ENCODE peak calls at places on chromosomes 7 and 10, in seven cellular contexts. One of them, this sample, is unnamed. For H3K4me1, the result is how much of the 10 kb centered on the place peaks cover.

GRCh38 chr7:123439186-123439585 is 95.2 kb downstream of the IQUB start:
- DNase-seq in GM12878: no peak
- DNase-seq in Panc1: no peak
- DNase-seq in vagina: no peak
- DNase-seq in spleen: no peak
- DNase-seq in sigmoid colon: no peak
- DNase-seq in SK-N-SH: no peak
- DNase-seq in this sample: no peak

GRCh38 chr7:107660381-107661080 is at the start of gene SLC26A4:
- DNase-seq in SK-N-SH: peak
- DNase-seq in spleen: peak
- DNase-seq in Panc1: no peak
- DNase-seq in GM12878: no peak
- DNase-seq in vagina: no peak
- DNase-seq in sigmoid colon: no peak
- DNase-seq in this sample: no peak

GRCh38 chr10:97915761-97916160 is 66.1 kb downstream of the GOLGA7B start:
- DNase-seq in spleen: no peak
- DNase-seq in SK-N-SH: no peak
- DNase-seq in vagina: no peak
- DNase-seq in sigmoid colon: no peak
- DNase-seq in Panc1: no peak
- DNase-seq in GM12878: no peak
- DNase-seq in this sample: no peak

GRCh38 chr7:34165927-34166550 is 260.7 kb downstream of the BMPER start:
- DNase-seq in vagina: no peak
- DNase-seq in GM12878: no peak
- DNase-seq in Panc1: no peak
- DNase-seq in SK-N-SH: peak
- DNase-seq in spleen: no peak
- DNase-seq in sigmoid colon: no peak
- DNase-seq in this sample: no peak

GRCh38 chr7:44104880-44105771 is 981 bp downstream of the AEBP1 start:
- DNase-seq in SK-N-SH: peak
- DNase-seq in spleen: peak
- DNase-seq in sigmoid colon: peak
- DNase-seq in vagina: no peak
- DNase-seq in Panc1: no peak
- DNase-seq in GM12878: no peak
- DNase-seq in this sample: no peak

GRCh38 chr7:132420527-132420926 is 155.7 kb downstream of the PLXNA4 start:
- DNase-seq in sigmoid colon: no peak
- DNase-seq in Panc1: no peak
- DNase-seq in SK-N-SH: no peak
- DNase-seq in spleen: no peak
- DNase-seq in GM12878: no peak
- DNase-seq in vagina: no peak
- DNase-seq in this sample: no peak

GRCh38 chr10:79102056-79102874 is 33.5 kb downstream of the ZMIZ1 start:
- DNase-seq in vagina: no peak
- DNase-seq in Panc1: no peak
- DNase-seq in GM12878: no peak
- DNase-seq in sigmoid colon: peak
- DNase-seq in SK-N-SH: peak
- DNase-seq in spleen: peak
- DNase-seq in this sample: peak

GRCh38 chr10:83585686-83586085 is 553.6 kb upstream of the GHITM start:
- DNase-seq in spleen: no peak
- DNase-seq in Panc1: no peak
- DNase-seq in vagina: no peak
- DNase-seq in SK-N-SH: no peak
- DNase-seq in sigmoid colon: no peak
- DNase-seq in GM12878: no peak
- DNase-seq in this sample: no peak

GRCh38 chr7:112180223-112180622 is 26.0 kb downstream of the DOCK4 start:
- DNase-seq in GM12878: no peak
- DNase-seq in vagina: no peak
- DNase-seq in sigmoid colon: no peak
- DNase-seq in SK-N-SH: no peak
- DNase-seq in spleen: no peak
- DNase-seq in Panc1: no peak
- DNase-seq in this sample: no peak

GRCh38 chr10:58544135-58544534 is 31.5 kb downstream of the BICC1 start:
- DNase-seq in vagina: no peak
- DNase-seq in SK-N-SH: no peak
- DNase-seq in spleen: no peak
- DNase-seq in GM12878: no peak
- DNase-seq in sigmoid colon: no peak
- DNase-seq in Panc1: no peak
- DNase-seq in this sample: no peak

GRCh38 chr7:129740574-129740973 is 129.1 kb downstream of the NRF1 start:
- DNase-seq in sigmoid colon: no peak
- DNase-seq in spleen: no peak
- DNase-seq in SK-N-SH: no peak
- DNase-seq in vagina: no peak
- DNase-seq in GM12878: no peak
- DNase-seq in Panc1: no peak
- DNase-seq in this sample: no peak

GRCh38 chr10:92834981-92835380 is 13.3 kb upstream of the EXOC6 start:
- DNase-seq in spleen: no peak
- DNase-seq in Panc1: no peak
- DNase-seq in SK-N-SH: no peak
- DNase-seq in sigmoid colon: no peak
- DNase-seq in GM12878: no peak
- DNase-seq in vagina: no peak
- DNase-seq in this sample: no peak

GRCh38 chr10:49361735-49362568 is 33.9 kb downstream of the DRGX start:
- DNase-seq in GM12878: no peak
- DNase-seq in spleen: no peak
- DNase-seq in sigmoid colon: peak
- DNase-seq in Panc1: no peak
- DNase-seq in vagina: peak
- DNase-seq in SK-N-SH: no peak
- DNase-seq in this sample: no peak

GRCh38 chr10:17006631-17007161 is 122.9 kb downstream of the CUBN start:
- DNase-seq in vagina: no peak
- DNase-seq in Panc1: no peak
- DNase-seq in spleen: no peak
- DNase-seq in sigmoid colon: no peak
- DNase-seq in GM12878: no peak
- DNase-seq in SK-N-SH: no peak
- DNase-seq in this sample: no peak

GRCh38 chr7:65475734-65476319 is 102.2 kb downstream of the ZNF92 start:
- DNase-seq in spleen: peak
- DNase-seq in sigmoid colon: no peak
- DNase-seq in vagina: no peak
- DNase-seq in SK-N-SH: no peak
- DNase-seq in GM12878: peak
- DNase-seq in Panc1: no peak
- DNase-seq in this sample: peak

GRCh38 chr10:98778277-98778759 is 331.6 kb upstream of the HPS1 start:
- DNase-seq in sigmoid colon: no peak
- DNase-seq in SK-N-SH: no peak
- DNase-seq in GM12878: no peak
- DNase-seq in spleen: no peak
- DNase-seq in Panc1: no peak
- DNase-seq in vagina: no peak
- DNase-seq in this sample: no peak

DNA sequence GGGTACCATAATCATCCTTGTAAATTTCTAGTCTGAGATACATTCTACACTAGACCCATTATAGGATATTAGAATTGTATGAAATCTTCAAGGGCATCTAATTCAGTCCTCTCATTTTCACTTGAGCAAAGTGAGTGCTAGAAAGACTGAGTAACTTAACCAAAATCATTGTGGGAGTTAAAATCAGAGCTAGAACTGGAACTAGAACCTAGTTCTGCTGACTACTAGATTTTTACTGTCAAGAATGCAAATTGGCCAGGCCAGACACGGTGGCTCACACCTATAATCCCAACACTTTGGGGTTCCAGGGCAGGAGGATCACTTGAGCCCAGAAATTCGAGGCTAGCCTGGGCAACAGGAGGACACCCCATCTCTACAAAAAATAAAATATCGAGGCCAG is 53.9 kb downstream of the ADD3 start:
- DNase-seq in Panc1: no peak
- DNase-seq in SK-N-SH: no peak
- DNase-seq in sigmoid colon: no peak
- DNase-seq in spleen: no peak
- DNase-seq in vagina: no peak
- DNase-seq in GM12878: no peak
- DNase-seq in this sample: no peak
- H3K4me1 ChIP-seq in Panc1: under half
- H3K4me1 ChIP-seq in SK-N-SH: under half
- H3K4me1 ChIP-seq in sigmoid colon: under half
- H3K4me1 ChIP-seq in spleen: half or more
- H3K4me1 ChIP-seq in vagina: half or more
- H3K4me1 ChIP-seq in GM12878: under half
- H3K4me1 ChIP-seq in this sample: under half

DNA sequence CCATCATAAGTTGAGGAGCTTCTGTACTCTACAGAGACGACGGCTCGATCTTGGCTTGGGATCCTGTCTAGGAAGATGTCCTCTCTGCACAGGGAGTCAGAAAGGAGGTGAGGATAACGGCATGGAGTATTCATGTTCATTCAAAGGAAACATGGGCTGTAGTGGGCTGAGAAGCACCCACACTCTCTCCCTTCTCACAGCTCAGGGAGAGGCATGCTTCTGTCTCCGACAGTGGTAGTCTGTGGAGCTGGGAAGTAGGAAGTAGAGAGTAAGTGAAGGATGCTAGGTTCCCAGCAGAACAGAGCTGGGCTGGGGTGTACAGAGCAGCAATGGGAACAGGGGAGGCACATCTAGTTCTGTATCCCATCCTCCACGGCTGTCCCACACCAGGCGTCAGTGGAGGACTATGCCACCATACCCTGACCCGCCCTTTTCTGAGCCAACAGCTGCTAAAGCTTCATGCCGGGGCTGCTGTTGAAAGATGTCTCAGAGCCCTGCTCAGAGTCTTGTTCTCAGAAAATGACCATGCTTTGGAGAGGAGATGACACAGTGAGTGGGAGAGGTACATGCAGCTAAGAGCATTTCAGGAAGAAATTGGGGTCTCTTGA is 138.4 kb downstream of the CHN2 start:
- DNase-seq in SK-N-SH: no peak
- DNase-seq in vagina: no peak
- DNase-seq in GM12878: no peak
- DNase-seq in spleen: no peak
- DNase-seq in sigmoid colon: no peak
- DNase-seq in Panc1: no peak
- DNase-seq in this sample: no peak
- TF ChIP-seq POLR2AphosphoS5 in SK-N-SH: no peak
- TF ChIP-seq POLR2AphosphoS5 in vagina: no peak
- TF ChIP-seq POLR2AphosphoS5 in GM12878: no peak
- TF ChIP-seq POLR2AphosphoS5 in spleen: no peak
- TF ChIP-seq POLR2AphosphoS5 in sigmoid colon: no peak
- TF ChIP-seq POLR2AphosphoS5 in Panc1: no peak
- TF ChIP-seq POLR2AphosphoS5 in this sample: no peak

DNA sequence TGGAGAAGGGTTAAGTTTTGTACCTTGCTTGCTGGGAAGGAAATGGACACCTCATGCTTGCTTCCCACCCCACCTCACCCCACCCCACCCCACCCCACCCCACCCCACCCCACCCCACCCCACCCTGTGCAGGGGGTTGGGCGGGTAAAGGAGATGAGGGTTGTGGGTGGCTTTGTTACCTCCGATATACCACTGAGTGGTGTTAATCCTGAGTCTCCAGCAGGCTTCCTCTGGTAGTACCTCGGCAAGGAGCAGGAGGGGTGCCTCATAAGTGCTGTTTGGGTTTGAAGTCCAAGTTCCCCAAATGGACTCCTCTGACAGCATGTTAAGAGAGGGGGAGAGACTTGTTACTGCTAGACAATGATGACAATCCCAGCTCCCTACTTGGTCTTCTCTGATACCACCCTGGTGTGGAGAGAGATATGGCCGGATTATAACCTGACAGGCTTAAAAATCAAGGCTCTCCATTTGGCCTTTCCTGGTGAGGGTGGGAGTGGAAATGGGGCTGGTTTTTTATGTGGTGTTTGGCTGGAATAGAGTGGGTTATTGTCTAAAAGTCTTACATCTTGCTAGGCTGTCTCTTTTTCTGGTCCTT is 11.7 kb downstream of the SAMD8 start:
- DNase-seq in GM12878: no peak
- DNase-seq in Panc1: no peak
- DNase-seq in vagina: no peak
- DNase-seq in sigmoid colon: no peak
- DNase-seq in spleen: no peak
- DNase-seq in SK-N-SH: no peak
- DNase-seq in this sample: no peak
- H3K4me1 ChIP-seq in GM12878: under half
- H3K4me1 ChIP-seq in Panc1: under half
- H3K4me1 ChIP-seq in vagina: half or more
- H3K4me1 ChIP-seq in sigmoid colon: under half
- H3K4me1 ChIP-seq in spleen: half or more
- H3K4me1 ChIP-seq in SK-N-SH: under half
- H3K4me1 ChIP-seq in this sample: under half

GRCh38 chr7:157306836-157307533 is 29.8 kb upstream of the DNAJB6 start:
- DNase-seq in Panc1: no peak
- DNase-seq in vagina: no peak
- DNase-seq in spleen: no peak
- DNase-seq in GM12878: no peak
- DNase-seq in sigmoid colon: no peak
- DNase-seq in SK-N-SH: no peak
- DNase-seq in this sample: no peak
- TF ChIP-seq POLR2AphosphoS5 in Panc1: no peak
- TF ChIP-seq POLR2AphosphoS5 in vagina: no peak
- TF ChIP-seq POLR2AphosphoS5 in spleen: no peak
- TF ChIP-seq POLR2AphosphoS5 in GM12878: no peak
- TF ChIP-seq POLR2AphosphoS5 in sigmoid colon: no peak
- TF ChIP-seq POLR2AphosphoS5 in SK-N-SH: no peak
- TF ChIP-seq POLR2AphosphoS5 in this sample: no peak

DNA sequence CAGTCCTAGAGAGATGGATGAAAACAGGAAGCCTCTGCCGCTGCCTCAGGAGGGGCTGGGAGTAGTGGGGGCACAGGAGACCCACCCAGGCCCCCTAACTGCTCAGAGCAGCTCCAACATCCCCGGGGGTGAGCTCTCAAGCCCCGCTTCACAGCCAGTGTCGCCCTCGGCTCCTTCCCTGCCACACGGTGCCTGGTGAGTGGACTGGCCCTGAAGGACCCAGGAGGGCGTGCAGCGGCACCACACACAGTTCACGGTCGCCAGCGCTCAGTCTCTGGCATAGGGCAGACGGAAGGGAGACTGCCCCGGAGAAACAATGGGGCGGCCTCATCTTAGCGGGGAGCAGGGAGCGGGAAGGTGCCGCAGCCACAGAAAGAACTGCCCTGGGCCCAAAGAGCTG is 1.3 kb downstream of the CLDN15 start:
- DNase-seq in sigmoid colon: no peak
- DNase-seq in GM12878: no peak
- DNase-seq in SK-N-SH: peak
- DNase-seq in spleen: peak
- DNase-seq in Panc1: no peak
- DNase-seq in vagina: no peak
- DNase-seq in this sample: no peak
- H3K4me1 ChIP-seq in sigmoid colon: under half
- H3K4me1 ChIP-seq in GM12878: under half
- H3K4me1 ChIP-seq in SK-N-SH: under half
- H3K4me1 ChIP-seq in spleen: half or more
- H3K4me1 ChIP-seq in Panc1: under half
- H3K4me1 ChIP-seq in vagina: half or more
- H3K4me1 ChIP-seq in this sample: half or more

This sample was measured in transverse colon.